ENCODE peak calls at places on chromosome 1, in five cellular contexts. A is HuH-7.5, Q is GM23338, G is SK-MEL-5, D is HTR-8/SVneo. N is an unnamed sample.

GRCh38 chr1:17004466-17005364 is 7.0 kb downstream of the ATP13A2 start:
- DNase-seq in A (peak), Q (peak), G (no peak), D (no peak), N (no peak)

GRCh38 chr1:32246888-32247273 is at the start of gene FAM167B:
- DNase-seq in Q (no peak), D (peak), G (peak), A (no peak), N (peak)

GRCh38 chr1:21874328-21874727 is 62.3 kb downstream of the LDLRAD2 start:
- DNase-seq in A (no peak), G (no peak), D (no peak), Q (no peak), N (no peak)

GRCh38 chr1:28313710-28314510 is 14.9 kb upstream of the MED18 start:
- DNase-seq in A (peak), G (peak), Q (no peak), D (peak), N (no peak)

GRCh38 chr1:175783126-175783722 is 39.8 kb upstream of the TNR start:
- DNase-seq in A (no peak), G (no peak), D (no peak), Q (no peak), N (no peak)

GRCh38 chr1:205298191-205298994 is 23.2 kb downstream of the NUAK2 start:
- DNase-seq in A (no peak), D (peak), G (peak), Q (peak), N (peak)

GRCh38 chr1:13590486-13590885 is 6.9 kb downstream of the PDPN start:
- DNase-seq in Q (no peak), G (no peak), D (no peak), A (no peak), N (no peak)

GRCh38 chr1:18575620-18576019 is 55.0 kb upstream of the PAX7 start:
- DNase-seq in Q (peak), G (no peak), D (peak), A (no peak), N (no peak)

GRCh38 chr1:234965128-234965527 is 163.5 kb downstream of the TOMM20 start:
- DNase-seq in Q (no peak), D (no peak), A (no peak), G (no peak), N (no peak)

GRCh38 chr1:169109561-169110134 is 3.2 kb downstream of the ATP1B1 start:
- DNase-seq in Q (peak), D (no peak), A (peak), G (peak), N (peak)

GRCh38 chr1:19772053-19772452 is 27.7 kb downstream of the TMCO4 start:
- DNase-seq in A (no peak), Q (peak), D (no peak), G (no peak), N (no peak)

GRCh38 chr1:29197590-29197924 is 15.9 kb upstream of the SRSF4 start:
- DNase-seq in G (peak), D (peak), A (peak), Q (peak), N (no peak)

GRCh38 chr1:109241344-109241743 is 8.0 kb upstream of the CELSR2 start:
- DNase-seq in G (no peak), Q (peak), D (no peak), A (no peak), N (no peak)

GRCh38 chr1:163897401-163898169 is 575.8 kb downstream of the NUF2 start:
- DNase-seq in D (no peak), A (no peak), G (peak), Q (no peak), N (no peak)

GRCh38 chr1:17075470-17076255 is 21.8 kb upstream of the SDHB start:
- DNase-seq in G (peak), A (no peak), D (no peak), Q (peak), N (peak)

GRCh38 chr1:29546496-29546895 is 310.2 kb downstream of the PTPRU start:
- DNase-seq in D (no peak), A (no peak), Q (no peak), G (no peak), N (no peak)